ENCODE peak calls at places on chromosomes 16 and 17, in seven cellular contexts. One of them, this sample, is unnamed. For H3K36me3 and H3K4me1, the result is how much of the 10 kb centered on the place peaks cover.

GRCh38 chr16:86545927-86546637 is 9.0 kb downstream of the MTHFSD start:
- DNase-seq in left ventricle myocardium inferior: no peak
- DNase-seq in heart right ventricle: no peak
- DNase-seq in cardiac muscle cell: no peak
- DNase-seq in fibroblast of lung: no peak
- DNase-seq in stomach: no peak
- DNase-seq in PC-3: no peak
- DNase-seq in this sample: peak

GRCh38 chr17:39763046-39763800 is 25.5 kb downstream of the GRB7 start:
- DNase-seq in left ventricle myocardium inferior: no peak
- DNase-seq in fibroblast of lung: peak
- DNase-seq in cardiac muscle cell: no peak
- DNase-seq in heart right ventricle: no peak
- DNase-seq in PC-3: peak
- DNase-seq in stomach: no peak
- DNase-seq in this sample: no peak

GRCh38 chr17:15404116-15404730 is 62.8 kb upstream of the TEKT3 start:
- DNase-seq in PC-3: no peak
- DNase-seq in fibroblast of lung: peak
- DNase-seq in cardiac muscle cell: no peak
- DNase-seq in heart right ventricle: no peak
- DNase-seq in stomach: no peak
- DNase-seq in left ventricle myocardium inferior: no peak
- DNase-seq in this sample: no peak

GRCh38 chr17:81090361-81091133 is 55.6 kb downstream of the BAIAP2 start:
- DNase-seq in fibroblast of lung: no peak
- DNase-seq in heart right ventricle: no peak
- DNase-seq in left ventricle myocardium inferior: peak
- DNase-seq in cardiac muscle cell: no peak
- DNase-seq in PC-3: peak
- DNase-seq in stomach: peak
- DNase-seq in this sample: no peak

GRCh38 chr17:29620271-29620670 is 2.4 kb downstream of the CORO6 start:
- DNase-seq in left ventricle myocardium inferior: no peak
- DNase-seq in stomach: no peak
- DNase-seq in PC-3: peak
- DNase-seq in fibroblast of lung: peak
- DNase-seq in cardiac muscle cell: no peak
- DNase-seq in heart right ventricle: no peak
- DNase-seq in this sample: no peak

GRCh38 chr16:56246051-56246817 is 54.9 kb downstream of the GNAO1 start:
- DNase-seq in stomach: no peak
- DNase-seq in cardiac muscle cell: peak
- DNase-seq in PC-3: peak
- DNase-seq in fibroblast of lung: peak
- DNase-seq in left ventricle myocardium inferior: no peak
- DNase-seq in heart right ventricle: no peak
- DNase-seq in this sample: no peak

GRCh38 chr17:40321502-40322416 is 12.8 kb downstream of the RARA start:
- DNase-seq in left ventricle myocardium inferior: peak
- DNase-seq in stomach: peak
- DNase-seq in PC-3: no peak
- DNase-seq in cardiac muscle cell: no peak
- DNase-seq in fibroblast of lung: no peak
- DNase-seq in heart right ventricle: peak
- DNase-seq in this sample: peak

GRCh38 chr17:74566132-74566753 is 1.1 kb downstream of the CD300H start:
- DNase-seq in PC-3: peak
- DNase-seq in cardiac muscle cell: peak
- DNase-seq in left ventricle myocardium inferior: no peak
- DNase-seq in fibroblast of lung: peak
- DNase-seq in heart right ventricle: no peak
- DNase-seq in stomach: peak
- DNase-seq in this sample: no peak

GRCh38 chr17:13518271-13519000 is 83.3 kb downstream of the HS3ST3A1 start:
- DNase-seq in cardiac muscle cell: no peak
- DNase-seq in stomach: no peak
- DNase-seq in left ventricle myocardium inferior: no peak
- DNase-seq in PC-3: no peak
- DNase-seq in fibroblast of lung: peak
- DNase-seq in heart right ventricle: no peak
- DNase-seq in this sample: no peak

GRCh38 chr17:70078994-70079531 is 4.0 kb downstream of the KCNJ16 start:
- DNase-seq in left ventricle myocardium inferior: no peak
- DNase-seq in PC-3: no peak
- DNase-seq in fibroblast of lung: no peak
- DNase-seq in stomach: no peak
- DNase-seq in cardiac muscle cell: no peak
- DNase-seq in heart right ventricle: no peak
- DNase-seq in this sample: no peak

GRCh38 chr17:6643460-6644125 is 2.7 kb downstream of the TXNDC17 start:
- DNase-seq in PC-3: peak
- DNase-seq in stomach: no peak
- DNase-seq in fibroblast of lung: peak
- DNase-seq in left ventricle myocardium inferior: no peak
- DNase-seq in heart right ventricle: no peak
- DNase-seq in cardiac muscle cell: no peak
- DNase-seq in this sample: no peak

GRCh38 chr17:49730078-49730786 is 22.5 kb upstream of the SLC35B1 start:
- DNase-seq in cardiac muscle cell: no peak
- DNase-seq in fibroblast of lung: peak
- DNase-seq in heart right ventricle: peak
- DNase-seq in PC-3: no peak
- DNase-seq in left ventricle myocardium inferior: peak
- DNase-seq in stomach: peak
- DNase-seq in this sample: peak

GRCh38 chr16:13936596-13937081 is 16.7 kb downstream of the ERCC4 start:
- DNase-seq in heart right ventricle: no peak
- DNase-seq in stomach: no peak
- DNase-seq in fibroblast of lung: peak
- DNase-seq in cardiac muscle cell: no peak
- DNase-seq in PC-3: peak
- DNase-seq in left ventricle myocardium inferior: no peak
- DNase-seq in this sample: no peak

GRCh38 chr17:82320956-82321927 is 3.8 kb upstream of the CD7 start:
- DNase-seq in cardiac muscle cell: peak
- DNase-seq in heart right ventricle: no peak
- DNase-seq in stomach: no peak
- DNase-seq in left ventricle myocardium inferior: no peak
- DNase-seq in PC-3: no peak
- DNase-seq in fibroblast of lung: no peak
- DNase-seq in this sample: no peak

GRCh38 chr17:48176456-48176855 is 68.9 kb downstream of the SNX11 start:
- DNase-seq in left ventricle myocardium inferior: no peak
- DNase-seq in PC-3: no peak
- DNase-seq in heart right ventricle: no peak
- DNase-seq in stomach: no peak
- DNase-seq in cardiac muscle cell: no peak
- DNase-seq in fibroblast of lung: peak
- DNase-seq in this sample: no peak

GRCh38 chr17:35104844-35105450 is 14.7 kb downstream of the RAD51D start:
- DNase-seq in fibroblast of lung: no peak
- DNase-seq in left ventricle myocardium inferior: no peak
- DNase-seq in stomach: no peak
- DNase-seq in heart right ventricle: no peak
- DNase-seq in cardiac muscle cell: no peak
- DNase-seq in PC-3: no peak
- DNase-seq in this sample: no peak

GRCh38 chr17:35099929-35100328 is 19.7 kb downstream of the RAD51D start:
- DNase-seq in cardiac muscle cell: no peak
- DNase-seq in stomach: no peak
- DNase-seq in fibroblast of lung: no peak
- DNase-seq in heart right ventricle: no peak
- DNase-seq in PC-3: no peak
- DNase-seq in left ventricle myocardium inferior: no peak
- DNase-seq in this sample: no peak

GRCh38 chr17:35101036-35101435 is 18.6 kb downstream of the RAD51D start:
- DNase-seq in cardiac muscle cell: no peak
- DNase-seq in PC-3: no peak
- DNase-seq in fibroblast of lung: no peak
- DNase-seq in heart right ventricle: no peak
- DNase-seq in stomach: no peak
- DNase-seq in left ventricle myocardium inferior: no peak
- DNase-seq in this sample: no peak

GRCh38 chr17:35103271-35103670 is 16.4 kb downstream of the RAD51D start:
- DNase-seq in stomach: no peak
- DNase-seq in cardiac muscle cell: no peak
- DNase-seq in fibroblast of lung: no peak
- DNase-seq in left ventricle myocardium inferior: no peak
- DNase-seq in PC-3: no peak
- DNase-seq in heart right ventricle: no peak
- DNase-seq in this sample: no peak

GRCh38 chr17:35101725-35102124 is 17.9 kb downstream of the RAD51D start:
- DNase-seq in cardiac muscle cell: no peak
- DNase-seq in left ventricle myocardium inferior: no peak
- DNase-seq in fibroblast of lung: no peak
- DNase-seq in stomach: no peak
- DNase-seq in heart right ventricle: no peak
- DNase-seq in PC-3: no peak
- DNase-seq in this sample: no peak
- H3K36me3 ChIP-seq in cardiac muscle cell: under half
- H3K36me3 ChIP-seq in left ventricle myocardium inferior: half or more
- H3K36me3 ChIP-seq in fibroblast of lung: under half
- H3K36me3 ChIP-seq in stomach: half or more
- H3K36me3 ChIP-seq in heart right ventricle: under half
- H3K36me3 ChIP-seq in PC-3: under half
- H3K36me3 ChIP-seq in this sample: under half

DNA sequence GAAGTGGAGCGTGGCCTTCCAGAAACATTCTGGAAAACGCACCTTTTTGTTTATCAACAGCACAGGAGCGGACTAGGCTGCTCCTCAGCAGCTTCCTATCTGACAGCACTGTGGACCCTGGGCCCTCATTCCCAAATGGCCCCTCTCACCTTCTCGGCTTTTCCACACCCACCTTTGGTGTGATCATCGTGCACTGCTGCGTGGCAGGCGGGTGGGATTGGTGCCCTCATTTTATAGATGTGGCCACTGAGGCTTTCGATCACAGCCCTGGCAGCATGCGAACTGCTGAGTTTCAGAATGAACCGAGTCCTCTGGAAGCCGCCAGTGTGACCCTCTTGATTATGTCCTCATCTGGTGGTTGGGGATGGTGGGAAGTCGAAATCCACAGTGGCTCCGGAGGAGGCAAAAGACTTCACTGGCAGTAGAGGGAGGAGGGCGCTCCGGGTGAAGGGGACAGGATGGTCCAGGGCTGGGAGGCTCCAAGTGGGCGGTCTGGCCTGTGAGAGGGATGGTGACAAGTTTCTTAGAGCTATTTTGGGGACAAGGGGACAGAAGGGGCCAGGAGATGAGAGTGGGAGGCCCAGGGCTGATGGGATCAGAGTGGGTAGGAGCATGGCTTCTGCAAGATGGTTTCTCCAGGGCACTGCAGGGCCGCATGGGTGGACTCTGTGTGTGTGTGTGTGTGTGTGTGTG is 49.5 kb downstream of the NKD1 start:
- DNase-seq in heart right ventricle: no peak
- DNase-seq in cardiac muscle cell: no peak
- DNase-seq in left ventricle myocardium inferior: no peak
- DNase-seq in stomach: no peak
- DNase-seq in PC-3: no peak
- DNase-seq in fibroblast of lung: no peak
- DNase-seq in this sample: peak
- H3K4me1 ChIP-seq in heart right ventricle: under half
- H3K4me1 ChIP-seq in cardiac muscle cell: under half
- H3K4me1 ChIP-seq in left ventricle myocardium inferior: under half
- H3K4me1 ChIP-seq in stomach: half or more
- H3K4me1 ChIP-seq in PC-3: under half
- H3K4me1 ChIP-seq in fibroblast of lung: under half
- H3K4me1 ChIP-seq in this sample: under half

GRCh38 chr16:290681-291405 is 7.9 kb downstream of the PDIA2 start:
- DNase-seq in cardiac muscle cell: no peak
- DNase-seq in stomach: no peak
- DNase-seq in left ventricle myocardium inferior: no peak
- DNase-seq in fibroblast of lung: no peak
- DNase-seq in heart right ventricle: no peak
- DNase-seq in PC-3: no peak
- DNase-seq in this sample: no peak

GRCh38 chr16:290015-290680 is 7.2 kb downstream of the PDIA2 start:
- DNase-seq in left ventricle myocardium inferior: no peak
- DNase-seq in fibroblast of lung: no peak
- DNase-seq in cardiac muscle cell: no peak
- DNase-seq in PC-3: no peak
- DNase-seq in heart right ventricle: no peak
- DNase-seq in stomach: no peak
- DNase-seq in this sample: no peak

GRCh38 chr16:289395-289997 is 6.5 kb downstream of the PDIA2 start:
- DNase-seq in stomach: no peak
- DNase-seq in heart right ventricle: no peak
- DNase-seq in left ventricle myocardium inferior: no peak
- DNase-seq in PC-3: no peak
- DNase-seq in fibroblast of lung: no peak
- DNase-seq in cardiac muscle cell: no peak
- DNase-seq in this sample: no peak

GRCh38 chr16:293043-293775 is 10.2 kb downstream of the PDIA2 start:
- DNase-seq in cardiac muscle cell: no peak
- DNase-seq in PC-3: no peak
- DNase-seq in left ventricle myocardium inferior: no peak
- DNase-seq in stomach: no peak
- DNase-seq in fibroblast of lung: no peak
- DNase-seq in heart right ventricle: no peak
- DNase-seq in this sample: no peak

GRCh38 chr16:291539-291938 is 8.6 kb downstream of the PDIA2 start:
- DNase-seq in heart right ventricle: no peak
- DNase-seq in fibroblast of lung: no peak
- DNase-seq in stomach: no peak
- DNase-seq in left ventricle myocardium inferior: no peak
- DNase-seq in PC-3: no peak
- DNase-seq in cardiac muscle cell: no peak
- DNase-seq in this sample: no peak
- H3K36me3 ChIP-seq in heart right ventricle: under half
- H3K36me3 ChIP-seq in fibroblast of lung: under half
- H3K36me3 ChIP-seq in stomach: half or more
- H3K36me3 ChIP-seq in left ventricle myocardium inferior: half or more
- H3K36me3 ChIP-seq in PC-3: under half
- H3K36me3 ChIP-seq in cardiac muscle cell: under half
- H3K36me3 ChIP-seq in this sample: under half

GRCh38 chr17:17767096-17767470 is 69.7 kb downstream of the SREBF1 start:
- DNase-seq in stomach: no peak
- DNase-seq in cardiac muscle cell: no peak
- DNase-seq in heart right ventricle: no peak
- DNase-seq in PC-3: no peak
- DNase-seq in left ventricle myocardium inferior: no peak
- DNase-seq in fibroblast of lung: peak
- DNase-seq in this sample: no peak

GRCh38 chr17:17767497-17768286 is 69.1 kb downstream of the SREBF1 start:
- DNase-seq in left ventricle myocardium inferior: no peak
- DNase-seq in fibroblast of lung: no peak
- DNase-seq in PC-3: no peak
- DNase-seq in cardiac muscle cell: no peak
- DNase-seq in heart right ventricle: no peak
- DNase-seq in stomach: no peak
- DNase-seq in this sample: no peak

GRCh38 chr17:17765921-17766320 is 70.9 kb downstream of the SREBF1 start:
- DNase-seq in PC-3: no peak
- DNase-seq in cardiac muscle cell: no peak
- DNase-seq in left ventricle myocardium inferior: no peak
- DNase-seq in heart right ventricle: no peak
- DNase-seq in stomach: no peak
- DNase-seq in fibroblast of lung: no peak
- DNase-seq in this sample: no peak

GRCh38 chr17:17765359-17765758 is 71.4 kb downstream of the SREBF1 start:
- DNase-seq in left ventricle myocardium inferior: no peak
- DNase-seq in stomach: no peak
- DNase-seq in cardiac muscle cell: no peak
- DNase-seq in fibroblast of lung: peak
- DNase-seq in heart right ventricle: no peak
- DNase-seq in PC-3: no peak
- DNase-seq in this sample: no peak

GRCh38 chr17:17766351-17767095 is 70.3 kb downstream of the SREBF1 start:
- DNase-seq in left ventricle myocardium inferior: no peak
- DNase-seq in cardiac muscle cell: no peak
- DNase-seq in stomach: no peak
- DNase-seq in heart right ventricle: no peak
- DNase-seq in PC-3: no peak
- DNase-seq in fibroblast of lung: no peak
- DNase-seq in this sample: no peak
- H3K4me1 ChIP-seq in left ventricle myocardium inferior: half or more
- H3K4me1 ChIP-seq in cardiac muscle cell: under half
- H3K4me1 ChIP-seq in stomach: half or more
- H3K4me1 ChIP-seq in heart right ventricle: half or more
- H3K4me1 ChIP-seq in PC-3: under half
- H3K4me1 ChIP-seq in fibroblast of lung: under half
- H3K4me1 ChIP-seq in this sample: under half